ENCODE peak calls at places on chromosome 6, in seven cellular contexts. Z, U, F, S, D, K and A are unnamed samples.

GRCh38 chr6:1949533-1949932 is 295.9 kb downstream of the GMDS start:
- DNase-seq in Z (no peak), U (no peak), F (no peak), S (no peak), D (no peak), K (no peak), A (no peak)

GRCh38 chr6:57173886-57174510 is 1.9 kb downstream of the BAG2 start:
- DNase-seq in Z (peak), U (no peak), F (no peak), S (no peak), D (peak), K (peak), A (no peak)

GRCh38 chr6:41191569-41191968 is 9.4 kb downstream of the TREML2 start:
- DNase-seq in Z (no peak), U (no peak), F (no peak), S (no peak), D (peak), K (peak), A (no peak)

GRCh38 chr6:15462717-15463525 is 199.9 kb downstream of the DTNBP1 start:
- DNase-seq in Z (no peak), U (no peak), F (no peak), S (no peak), D (no peak), K (no peak), A (no peak)

GRCh38 chr6:127554435-127555006 is 22.5 kb upstream of the C6orf58 start:
- DNase-seq in Z (peak), U (no peak), F (peak), S (no peak), D (peak), K (peak), A (no peak)

GRCh38 chr6:44416103-44416502 is 28.6 kb downstream of the CDC5L start:
- DNase-seq in Z (no peak), U (peak), F (no peak), S (no peak), D (no peak), K (peak), A (no peak)

GRCh38 chr6:148745926-148746325 is 904 bp upstream of the UST start:
- DNase-seq in Z (no peak), U (no peak), F (no peak), S (no peak), D (no peak), K (no peak), A (no peak)

GRCh38 chr6:134138226-134138975 is 86.0 kb upstream of the SLC2A12 start:
- DNase-seq in Z (no peak), U (no peak), F (no peak), S (no peak), D (no peak), K (no peak), A (no peak)

GRCh38 chr6:153084393-153084792 is 46.7 kb downstream of the RGS17 start:
- DNase-seq in Z (no peak), U (peak), F (no peak), S (no peak), D (no peak), K (no peak), A (no peak)

GRCh38 chr6:16871047-16871446 is 109.8 kb upstream of the ATXN1 start:
- DNase-seq in Z (no peak), U (no peak), F (no peak), S (no peak), D (no peak), K (no peak), A (no peak)

GRCh38 chr6:164148789-164149188 is 734.3 kb downstream of the QKI start:
- DNase-seq in Z (no peak), U (no peak), F (no peak), S (no peak), D (no peak), K (no peak), A (no peak)

GRCh38 chr6:116051244-116051643 is 9.4 kb downstream of the FRK start:
- DNase-seq in Z (no peak), U (no peak), F (no peak), S (no peak), D (no peak), K (no peak), A (no peak)

GRCh38 chr6:159654483-159655098 is 38.5 kb downstream of the SOD2 start:
- DNase-seq in Z (peak), U (peak), F (peak), S (no peak), D (no peak), K (peak), A (no peak)

GRCh38 chr6:12010635-12011275 is 1.4 kb upstream of the HIVEP1 start:
- DNase-seq in Z (peak), U (no peak), F (peak), S (peak), D (peak), K (peak), A (no peak)

GRCh38 chr6:82617648-82618047 is 254.0 kb downstream of the TPBG start:
- DNase-seq in Z (no peak), U (no peak), F (no peak), S (no peak), D (no peak), K (no peak), A (no peak)

GRCh38 chr6:110534731-110535164 is 58.3 kb upstream of the SLC22A16 start:
- DNase-seq in Z (no peak), U (no peak), F (no peak), S (peak), D (no peak), K (no peak), A (no peak)

GRCh38 chr6:165574770-165575549 is 88.1 kb downstream of the PDE10A start:
- DNase-seq in Z (peak), U (no peak), F (no peak), S (no peak), D (no peak), K (peak), A (no peak)

GRCh38 chr6:121917834-121918559 is 481.5 kb upstream of the HSF2 start:
- DNase-seq in Z (peak), U (no peak), F (no peak), S (no peak), D (no peak), K (no peak), A (no peak)

GRCh38 chr6:11766589-11767450 is 11.8 kb downstream of the ADTRP start:
- DNase-seq in Z (peak), U (peak), F (no peak), S (peak), D (no peak), K (peak), A (no peak)

GRCh38 chr6:70954750-70955149 is 2.1 kb downstream of the B3GAT2 start:
- DNase-seq in Z (no peak), U (no peak), F (no peak), S (no peak), D (peak), K (no peak), A (no peak)

GRCh38 chr6:105894556-105894955 is 191.6 kb upstream of the PRDM1 start:
- DNase-seq in Z (peak), U (no peak), F (no peak), S (no peak), D (no peak), K (no peak), A (no peak)

GRCh38 chr6:142152731-142153130 is 5.7 kb downstream of the VTA1 start:
- DNase-seq in Z (no peak), U (peak), F (no peak), S (no peak), D (no peak), K (no peak), A (no peak)

GRCh38 chr6:101509556-101509955 is 116.0 kb downstream of the GRIK2 start:
- DNase-seq in Z (no peak), U (no peak), F (no peak), S (no peak), D (no peak), K (peak), A (no peak)

GRCh38 chr6:343960-344815 is 47.4 kb upstream of the IRF4 start:
- DNase-seq in Z (no peak), U (no peak), F (no peak), S (no peak), D (no peak), K (no peak), A (no peak)

GRCh38 chr6:145660676-145661075 is 74.6 kb downstream of the EPM2A start:
- DNase-seq in Z (no peak), U (no peak), F (no peak), S (no peak), D (no peak), K (no peak), A (no peak)

GRCh38 chr6:105452376-105452775 is 49.5 kb upstream of the PREP start:
- DNase-seq in Z (no peak), U (no peak), F (no peak), S (no peak), D (no peak), K (no peak), A (no peak)

GRCh38 chr6:53679446-53679933 is 13.9 kb upstream of the KLHL31 start:
- DNase-seq in Z (peak), U (no peak), F (peak), S (no peak), D (peak), K (peak), A (no peak)

GRCh38 chr6:47391675-47392074 is 82.0 kb upstream of the TNFRSF21 start:
- DNase-seq in Z (no peak), U (no peak), F (no peak), S (no peak), D (no peak), K (no peak), A (no peak)

GRCh38 chr6:165118736-165119135 is 190.7 kb downstream of the C6orf118 start:
- DNase-seq in Z (peak), U (no peak), F (no peak), S (no peak), D (no peak), K (no peak), A (no peak)

GRCh38 chr6:68160348-68160747 is 474.7 kb upstream of the ADGRB3 start:
- DNase-seq in Z (no peak), U (no peak), F (no peak), S (no peak), D (no peak), K (no peak), A (no peak)

GRCh38 chr6:15657290-15657689 is 5.5 kb downstream of the DTNBP1 start:
- DNase-seq in Z (no peak), U (no peak), F (no peak), S (no peak), D (no peak), K (no peak), A (no peak)

GRCh38 chr6:48813821-48814220 is 649.2 kb downstream of the MMUT start:
- DNase-seq in Z (no peak), U (no peak), F (no peak), S (no peak), D (no peak), K (no peak), A (no peak)

GRCh38 chr6:35602133-35602946 is 86.4 kb downstream of the FKBP5 start:
- DNase-seq in Z (peak), U (no peak), F (no peak), S (no peak), D (no peak), K (no peak), A (no peak)

GRCh38 chr6:20497200-20497820 is 36.9 kb upstream of the CDKAL1 start:
- DNase-seq in Z (no peak), U (peak), F (no peak), S (no peak), D (no peak), K (no peak), A (no peak)

GRCh38 chr6:134674562-134674961 is 275.3 kb downstream of the ALDH8A1 start:
- DNase-seq in Z (no peak), U (no peak), F (no peak), S (no peak), D (no peak), K (no peak), A (no peak)

GRCh38 chr6:63527658-63528514 is 44.4 kb upstream of the LOC128125822 start:
- DNase-seq in Z (peak), U (peak), F (no peak), S (no peak), D (no peak), K (peak), A (no peak)

GRCh38 chr6:111552241-111552744 is 53.4 kb downstream of the TRAF3IP2 start:
- DNase-seq in Z (peak), U (peak), F (no peak), S (peak), D (peak), K (no peak), A (peak)

GRCh38 chr6:74048387-74048786 is 352.4 kb downstream of the CD109 start:
- DNase-seq in Z (no peak), U (no peak), F (no peak), S (no peak), D (no peak), K (no peak), A (no peak)

DNA sequence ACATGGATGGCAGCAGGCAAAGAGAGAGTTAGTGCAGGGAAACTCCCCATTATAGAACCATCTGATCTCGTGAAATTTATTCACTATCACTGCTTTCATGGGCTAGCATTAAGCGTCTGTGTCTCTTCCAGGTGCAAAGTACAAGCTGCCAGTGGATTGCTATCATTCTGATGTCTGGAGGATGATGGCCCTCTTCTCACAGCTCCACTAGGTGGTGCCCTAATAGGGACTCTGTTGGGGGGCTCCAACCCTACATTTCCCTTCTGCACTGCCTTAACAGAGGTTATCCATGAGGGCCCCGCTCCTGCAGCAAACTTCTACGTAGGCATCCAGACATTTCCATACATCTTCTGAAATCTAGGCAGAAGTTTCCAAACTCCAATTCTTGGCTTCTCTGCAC is 347.8 kb upstream of the HS3ST5 start:
- DNase-seq in Z (no peak), U (no peak), F (no peak), S (no peak), D (no peak), K (no peak), A (no peak)
- TF ChIP-seq CTCF in Z (no peak), U (no peak), F (no peak), S (no peak), D (peak), K (no peak), A (no peak)

DNA sequence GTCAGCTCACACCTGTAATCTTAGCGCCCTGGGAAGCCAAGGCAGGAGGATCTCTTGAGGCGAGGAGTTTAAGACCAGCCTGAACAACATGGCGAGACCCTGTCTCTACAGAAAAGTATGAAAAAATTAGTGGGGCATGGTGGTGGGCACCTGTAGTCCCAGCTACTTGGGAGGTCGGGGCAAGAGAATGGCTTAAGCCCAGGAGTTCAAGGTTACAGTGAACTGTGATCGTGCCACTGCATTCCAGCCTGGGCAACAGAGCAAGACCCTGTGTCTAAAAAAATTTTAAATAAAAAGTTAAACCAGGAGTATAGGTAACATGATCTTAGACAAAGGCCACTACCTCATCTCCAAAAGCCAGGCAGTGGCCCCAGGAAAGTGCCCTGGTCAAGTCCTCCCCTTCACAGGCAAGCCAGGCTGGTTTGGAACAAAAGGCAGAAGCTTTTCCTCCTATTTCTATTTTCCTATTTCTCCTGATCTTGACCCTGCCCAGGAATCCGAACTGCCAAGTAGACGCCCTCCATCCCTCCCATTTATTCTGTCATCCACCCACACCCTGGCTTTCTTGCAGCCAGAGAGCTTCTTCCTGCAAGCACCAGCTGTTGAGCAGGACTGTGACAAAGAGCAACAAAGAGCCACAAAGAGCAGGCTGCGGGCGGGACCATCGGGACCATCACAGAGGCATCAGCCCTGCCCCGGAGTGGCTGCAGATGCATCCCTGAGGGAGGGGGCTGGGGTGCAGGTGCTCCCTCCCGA is 149.9 kb upstream of the AFDN start:
- DNase-seq in Z (no peak), U (no peak), F (no peak), S (no peak), D (peak), K (no peak), A (no peak)
- H3K27ac ChIP-seq in Z (no peak), U (no peak), F (no peak), S (no peak), D (no peak), K (no peak), A (no peak)

GRCh38 chr6:7087066-7087465 is 20.7 kb upstream of the RREB1 start:
- DNase-seq in Z (no peak), U (no peak), F (peak), S (no peak), D (no peak), K (no peak), A (no peak)
- TF ChIP-seq CTCF in Z (peak), U (peak), F (peak), S (peak), D (no peak), K (no peak), A (peak)

DNA sequence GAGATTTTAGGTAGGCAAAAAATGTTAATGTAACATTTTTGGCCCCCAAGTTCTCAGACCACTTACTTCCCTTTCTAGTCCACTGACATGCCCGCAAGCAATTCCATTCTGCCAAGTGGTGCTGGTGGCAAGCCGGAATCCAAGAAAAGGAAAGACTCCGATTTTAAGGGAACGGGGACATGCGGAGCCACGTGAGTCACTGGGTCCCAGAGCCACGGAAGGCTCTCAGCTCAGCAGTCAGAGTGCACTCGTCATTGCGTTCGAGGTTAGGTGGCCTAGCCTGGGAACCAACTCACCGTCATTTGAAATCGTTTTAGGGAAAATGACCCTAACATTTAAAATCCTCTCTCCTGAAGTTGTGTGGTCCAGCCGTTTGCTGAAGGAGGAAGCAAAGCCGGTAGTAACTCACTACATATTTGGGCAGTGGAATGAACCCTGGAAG is 711 bp upstream of the SIRT5 start:
- DNase-seq in Z (peak), U (no peak), F (no peak), S (peak), D (peak), K (peak), A (no peak)
- H3K27ac ChIP-seq in Z (peak), U (no peak), F (peak), S (peak), D (peak), K (peak), A (peak)

DNA sequence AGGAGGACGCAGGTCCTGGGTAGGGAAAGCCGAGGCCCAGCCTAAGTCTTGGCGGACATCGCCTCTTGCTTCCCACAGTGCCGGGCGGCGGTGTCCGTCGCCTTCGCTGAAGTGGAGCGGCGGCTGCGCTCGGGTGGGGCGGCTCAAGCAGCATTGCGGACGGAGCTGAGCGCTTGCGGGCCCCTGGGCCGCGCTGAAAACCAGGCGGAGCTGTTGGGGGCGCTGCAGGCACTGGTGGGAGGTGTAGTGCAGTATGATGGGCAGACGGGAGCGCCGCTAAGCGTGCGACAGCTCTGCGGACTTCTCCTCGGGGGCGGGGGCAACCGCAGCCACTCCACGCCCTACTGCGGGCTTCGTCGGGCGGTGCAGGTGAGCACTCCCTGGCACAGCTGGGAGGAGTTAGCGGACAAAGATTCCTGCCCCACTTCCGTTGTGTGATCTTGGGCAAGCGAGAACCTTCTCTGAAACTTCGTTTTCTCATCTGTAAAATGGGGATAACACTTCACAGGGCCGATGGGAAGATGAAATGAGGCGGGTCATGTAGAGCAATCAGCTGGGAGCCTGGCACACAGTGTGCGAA is 4.3 kb downstream of the PRSS16 start:
- DNase-seq in Z (peak), U (no peak), F (peak), S (no peak), D (peak), K (peak), A (peak)
- TF ChIP-seq CTCF in Z (peak), U (peak), F (peak), S (no peak), D (peak), K (peak), A (no peak)

DNA sequence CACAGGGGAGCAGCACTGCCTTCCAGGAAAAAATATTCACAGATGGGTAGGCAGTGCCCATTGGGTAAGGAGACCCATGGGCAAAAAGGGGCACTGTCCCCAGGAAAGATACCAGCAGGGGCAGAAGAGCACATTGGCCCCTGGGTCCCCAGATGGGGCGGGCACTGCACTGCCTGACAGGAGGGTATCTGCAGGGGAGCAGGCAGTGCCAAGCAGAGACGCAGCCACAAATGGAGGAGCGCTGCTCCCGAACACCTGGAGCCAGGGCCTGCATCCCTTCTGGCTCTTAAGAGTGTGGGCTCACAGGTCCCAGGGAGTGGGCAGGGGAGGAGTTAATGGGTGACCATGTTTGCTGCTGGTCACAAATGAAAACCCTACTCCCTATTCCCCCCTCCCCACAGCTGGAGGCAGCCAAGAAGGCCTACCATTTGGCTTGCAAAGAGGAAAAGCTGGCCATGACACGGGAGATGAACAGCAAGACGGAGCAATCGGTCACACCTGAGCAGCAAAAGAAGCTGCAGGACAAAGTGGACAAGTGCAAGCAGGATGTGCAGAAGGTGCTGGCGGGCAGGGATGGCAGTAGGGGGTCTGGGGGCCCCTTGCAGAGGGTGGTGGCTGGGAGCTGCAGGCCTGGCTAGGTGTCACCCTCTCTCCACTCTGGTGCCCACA is 27.0 kb downstream of the SPDEF start:
- DNase-seq in Z (no peak), U (no peak), F (no peak), S (no peak), D (no peak), K (no peak), A (no peak)
- H3K27ac ChIP-seq in Z (no peak), U (no peak), F (no peak), S (no peak), D (no peak), K (no peak), A (no peak)

DNA sequence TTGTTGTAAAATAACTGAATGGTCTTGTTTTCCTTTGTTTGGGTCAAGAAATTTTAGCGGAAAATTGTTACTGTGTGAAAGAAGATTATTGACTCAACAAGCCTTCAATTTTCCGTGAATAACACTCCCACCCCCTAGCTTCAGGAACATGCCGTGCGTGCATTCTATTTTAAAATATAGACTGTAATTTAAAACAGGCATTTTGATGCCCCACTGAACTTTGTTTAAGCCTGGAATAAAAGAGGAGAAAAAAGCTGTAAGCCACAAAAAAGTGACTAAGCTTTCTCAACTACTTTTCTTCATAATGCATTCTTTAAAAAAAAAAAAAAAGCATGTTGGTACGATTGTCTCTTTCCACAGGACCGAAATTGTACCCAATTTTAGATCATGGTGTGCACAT is 166.0 kb downstream of the ARID1B start:
- DNase-seq in Z (no peak), U (no peak), F (no peak), S (no peak), D (no peak), K (no peak), A (no peak)
- TF ChIP-seq CTCF in Z (no peak), U (peak), F (no peak), S (no peak), D (no peak), K (no peak), A (no peak)